ENCODE peak calls at places on chromosomes 1 and 21, in eight cellular contexts. V is tibial artery, T is tibial nerve, U is HepG2, H is choroid plexus epithelial cell, L is kidney, X is heart left ventricle, D is right lobe of liver. Z is an unnamed sample.

GRCh38 chr1:211606914-211607751 is 28.2 kb upstream of the SLC30A1 start:
- DNase-seq in V (no peak), U (no peak), D (no peak), L (no peak), X (peak), T (no peak), H (peak), Z (no peak)

GRCh38 chr21:31136891-31137290 is 98.6 kb upstream of the KRTAP19-8 start:
- DNase-seq in H (peak), U (no peak), X (no peak), T (no peak), V (no peak), L (no peak), D (no peak), Z (no peak)

GRCh38 chr1:223201967-223202366 is 58.9 kb upstream of the TLR5 start:
- DNase-seq in L (peak), U (no peak), X (no peak), D (no peak), H (no peak), T (no peak), V (no peak), Z (no peak)

GRCh38 chr1:166307261-166308188 is 140.7 kb upstream of the FAM78B start:
- DNase-seq in L (no peak), D (no peak), H (no peak), X (peak), T (no peak), V (no peak), U (no peak), Z (no peak)

GRCh38 chr1:115179397-115179835 is 90.1 kb upstream of the TSPAN2 start:
- DNase-seq in V (no peak), U (peak), L (no peak), T (no peak), D (no peak), H (peak), X (peak), Z (no peak)

GRCh38 chr1:32138965-32139364 is 31.1 kb downstream of the KPNA6 start:
- DNase-seq in U (peak), L (no peak), V (no peak), D (no peak), T (no peak), H (peak), X (no peak), Z (no peak)

GRCh38 chr1:103108525-103109150 is 316 bp upstream of the COL11A1 start:
- DNase-seq in H (peak), L (peak), V (no peak), X (no peak), U (no peak), T (no peak), D (no peak), Z (peak)

GRCh38 chr1:185144233-185144632 is 12.5 kb downstream of the TRMT1L start:
- DNase-seq in V (no peak), T (no peak), U (no peak), D (no peak), H (peak), X (no peak), L (no peak), Z (no peak)

GRCh38 chr1:76866566-76866965 is 714 bp upstream of the ST6GALNAC5 start:
- DNase-seq in V (no peak), U (no peak), T (no peak), H (peak), D (no peak), L (no peak), X (no peak), Z (no peak)

GRCh38 chr1:203374023-203374422 is 23.1 kb upstream of the FMOD start:
- DNase-seq in U (no peak), X (no peak), L (no peak), T (no peak), H (no peak), V (no peak), D (no peak), Z (no peak)

GRCh38 chr1:22978299-22978698 is 5.6 kb upstream of the LACTBL1 start:
- DNase-seq in U (no peak), T (no peak), D (no peak), L (no peak), X (no peak), V (no peak), H (peak), Z (no peak)

GRCh38 chr1:47646676-47647075 is 208.8 kb downstream of the FOXD2 start:
- DNase-seq in U (no peak), X (no peak), V (no peak), T (no peak), H (no peak), L (no peak), D (no peak), Z (no peak)

GRCh38 chr1:38589036-38589435 is 270.5 kb downstream of the RRAGC start:
- DNase-seq in T (no peak), H (peak), V (no peak), L (no peak), U (no peak), X (peak), D (no peak), Z (no peak)

GRCh38 chr1:202589190-202589680 is 121.0 kb downstream of the SYT2 start:
- DNase-seq in H (peak), V (peak), L (peak), U (peak), T (peak), D (no peak), X (peak), Z (no peak)

GRCh38 chr1:87127581-87127980 is 201.1 kb upstream of the LMO4 start:
- DNase-seq in U (no peak), L (no peak), H (no peak), X (no peak), V (no peak), D (no peak), T (no peak), Z (no peak)

GRCh38 chr1:50735443-50735842 is 224.6 kb downstream of the FAF1 start:
- DNase-seq in V (no peak), U (no peak), L (no peak), H (peak), D (no peak), X (no peak), T (no peak), Z (no peak)

GRCh38 chr1:117590273-117590925 is 15.4 kb upstream of the TENT5C start:
- DNase-seq in H (no peak), X (no peak), U (no peak), T (no peak), D (no peak), V (no peak), L (no peak), Z (no peak)

GRCh38 chr1:23551849-23552248 is 7.5 kb downstream of the ID3 start:
- DNase-seq in D (no peak), U (no peak), H (no peak), T (no peak), X (no peak), L (no peak), V (no peak), Z (no peak)

GRCh38 chr1:61152706-61153105 is 70.3 kb downstream of the NFIA start:
- DNase-seq in T (no peak), L (no peak), H (no peak), V (no peak), U (peak), X (no peak), D (no peak), Z (no peak)
- TF ChIP-seq CTCF in T (no peak), L (no peak), H (peak), V (no peak), U (no peak), X (no peak), D (no peak), Z (no peak)

GRCh38 chr1:24727490-24728214 is 17.6 kb upstream of the CLIC4 start:
- DNase-seq in X (peak), H (peak), U (no peak), L (peak), V (peak), D (peak), T (no peak), Z (no peak)
- TF ChIP-seq CTCF in X (no peak), H (no peak), U (no peak), L (no peak), V (no peak), D (no peak), T (no peak), Z (no peak)

GRCh38 chr1:230592848-230593247 is 49.4 kb upstream of the COG2 start:
- DNase-seq in X (no peak), T (no peak), D (no peak), U (no peak), L (no peak), H (no peak), V (no peak), Z (no peak)
- TF ChIP-seq CTCF in X (no peak), T (no peak), D (no peak), U (no peak), L (no peak), H (no peak), V (no peak), Z (no peak)

DNA sequence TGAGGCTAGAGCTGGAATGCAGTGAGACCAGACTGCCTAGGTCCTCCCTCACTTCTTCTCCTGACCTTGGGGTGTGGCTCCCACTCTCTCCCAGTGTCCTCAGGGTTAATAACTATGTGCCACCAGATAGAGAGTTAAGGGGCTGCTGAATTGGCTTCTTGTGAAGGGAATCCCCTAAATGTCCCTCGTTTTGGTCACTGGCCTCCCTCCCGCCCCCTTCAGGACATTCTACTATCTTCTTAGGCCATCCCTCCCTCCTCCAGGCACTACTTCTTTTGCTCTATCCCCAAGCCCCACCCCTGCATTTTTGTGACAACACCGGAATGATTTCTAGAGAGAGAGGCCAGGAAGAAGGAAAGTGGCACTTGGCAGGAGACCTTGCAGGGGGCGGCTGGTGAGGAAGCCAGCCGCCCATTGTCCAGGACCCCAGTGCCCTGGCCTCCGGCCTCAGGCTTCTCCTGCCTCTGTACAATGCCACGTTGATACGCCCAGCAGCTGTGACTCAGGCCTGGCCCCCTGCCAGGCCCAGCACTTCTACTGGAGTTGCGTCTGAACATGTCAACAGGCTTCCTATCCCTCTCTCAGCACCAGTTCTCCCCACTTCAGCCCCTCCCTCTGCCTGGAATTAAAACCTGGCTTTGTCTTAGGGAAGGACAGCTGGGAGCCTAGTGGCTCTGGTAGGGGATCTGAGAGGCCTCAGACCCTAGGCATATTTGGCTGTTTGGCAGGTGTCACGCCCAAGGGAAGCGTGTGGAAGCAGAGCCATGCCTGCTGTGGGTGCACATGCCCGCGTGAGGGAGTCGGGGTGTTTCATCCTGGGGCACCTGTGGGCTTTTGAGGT is 9.1 kb downstream of the LMNA start:
- DNase-seq in X (peak), L (peak), H (peak), U (peak), T (peak), D (peak), V (peak), Z (no peak)
- TF ChIP-seq CTCF in X (peak), L (no peak), H (peak), U (peak), T (no peak), D (no peak), V (peak), Z (peak)

DNA sequence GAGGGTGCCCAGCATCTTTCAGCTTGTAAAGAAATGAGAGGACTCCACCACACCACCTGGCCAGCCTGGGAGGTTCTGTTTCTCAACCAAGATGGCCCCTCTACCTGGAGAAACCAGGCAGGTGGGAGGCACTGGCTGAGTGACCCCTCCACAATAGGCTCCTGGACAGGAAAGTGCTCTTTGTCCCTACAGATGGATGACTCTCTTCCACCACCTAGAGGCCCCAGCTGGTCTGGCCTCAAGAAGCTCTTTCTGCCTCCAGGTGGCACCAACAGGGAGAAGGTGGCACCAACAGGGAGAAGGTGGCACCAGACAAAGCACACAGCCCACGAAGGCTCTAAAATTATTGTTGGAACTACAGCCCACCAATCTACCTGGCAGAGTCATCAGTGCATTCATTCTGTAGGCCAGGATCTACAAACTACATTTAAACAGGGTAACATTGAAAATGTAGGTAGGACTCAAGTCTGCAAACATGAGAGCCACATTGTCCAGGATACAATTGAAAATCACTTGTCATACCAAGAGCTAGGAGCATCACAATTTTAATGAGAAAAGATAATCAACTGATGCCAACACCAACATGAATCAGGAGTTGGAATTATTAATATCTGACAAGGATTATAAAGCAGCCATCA is 14.4 kb downstream of the TMPRSS3 start:
- DNase-seq in H (peak), D (peak), V (no peak), L (peak), U (peak), X (no peak), T (no peak), Z (peak)
- TF ChIP-seq CTCF in H (peak), D (peak), V (no peak), L (peak), U (peak), X (no peak), T (peak), Z (peak)

DNA sequence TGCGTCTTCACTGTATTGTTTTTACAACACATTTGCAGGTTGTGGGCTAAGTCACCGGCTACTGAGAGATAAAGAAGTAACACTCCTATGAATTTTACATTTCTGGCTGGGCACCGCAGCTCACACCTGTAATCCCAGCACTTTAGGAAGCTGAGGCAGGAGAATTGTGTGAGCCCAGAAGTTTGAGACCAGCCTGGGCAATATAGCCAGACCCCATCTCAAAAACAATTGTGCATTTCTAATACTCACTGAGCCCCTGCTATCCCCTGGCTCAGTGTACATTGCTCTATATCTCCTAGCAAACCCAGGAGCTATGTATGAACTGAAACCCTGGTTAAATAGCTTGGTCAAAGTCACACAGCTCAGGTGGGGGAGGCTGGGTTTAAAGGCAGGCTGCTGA is 108.7 kb downstream of the ZNF281 start:
- DNase-seq in U (no peak), V (no peak), T (no peak), H (no peak), X (no peak), D (no peak), L (no peak), Z (no peak)
- TF ChIP-seq CTCF in U (no peak), V (no peak), T (no peak), H (no peak), X (no peak), D (no peak), L (no peak), Z (no peak)

GRCh38 chr1:111203681-111204210 is 3.3 kb upstream of the DENND2D start:
- DNase-seq in T (peak), H (peak), D (peak), L (peak), U (no peak), V (peak), X (peak), Z (no peak)

GRCh38 chr1:111201275-111202090 is 1.0 kb upstream of the DENND2D start:
- DNase-seq in V (no peak), T (no peak), U (no peak), H (no peak), X (no peak), D (peak), L (no peak), Z (no peak)

GRCh38 chr1:111202366-111202706 is 1.9 kb upstream of the DENND2D start:
- DNase-seq in T (no peak), L (no peak), X (no peak), H (no peak), U (no peak), D (no peak), V (no peak), Z (no peak)

GRCh38 chr1:111204211-111204883 is 3.9 kb upstream of the DENND2D start:
- DNase-seq in H (no peak), V (peak), T (no peak), D (peak), U (no peak), L (peak), X (no peak), Z (no peak)

DNA sequence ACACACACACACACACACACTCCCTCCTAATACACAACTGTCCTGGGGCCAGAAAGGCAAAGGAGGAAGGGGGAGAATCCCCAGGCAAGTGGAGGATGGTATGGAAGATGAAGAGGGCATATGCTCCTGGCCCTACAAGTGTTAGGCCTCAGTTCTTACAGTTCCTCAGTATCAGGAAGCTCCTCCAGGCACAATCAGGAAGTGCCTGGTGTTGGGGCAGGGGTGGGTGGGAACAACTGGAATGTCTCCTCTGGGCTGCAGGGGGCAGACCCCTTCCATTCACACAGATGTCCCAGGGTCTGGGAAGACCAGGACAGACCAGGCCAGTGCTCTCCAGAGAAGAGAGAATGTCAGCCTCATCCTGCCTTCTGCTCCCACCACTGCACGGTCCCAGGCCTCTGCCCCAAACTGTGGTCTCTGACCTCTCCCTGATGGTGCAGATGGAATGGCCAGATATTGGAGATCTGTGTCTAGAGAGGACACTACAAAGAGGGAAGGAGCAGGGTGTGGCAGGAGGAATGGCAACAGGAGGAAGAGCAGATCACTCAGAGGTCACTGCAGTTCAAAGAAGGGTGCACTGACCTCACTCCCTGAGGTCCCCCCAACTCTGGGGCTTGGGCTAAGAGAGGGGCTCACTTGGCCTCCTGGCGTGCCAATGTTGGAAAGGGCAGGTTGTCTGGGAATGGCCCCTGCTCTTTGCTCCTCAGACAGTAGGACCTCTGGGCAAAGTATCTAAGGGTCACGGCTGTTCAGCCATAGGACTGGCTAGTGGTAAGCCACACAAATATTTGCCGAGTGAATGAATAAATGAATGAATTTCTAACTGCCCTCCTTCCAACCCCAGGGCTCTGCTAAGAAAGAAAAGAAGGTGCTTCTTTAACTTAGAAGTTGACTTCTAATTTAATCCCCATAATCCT is 2.5 kb upstream of the DENND2D start:
- DNase-seq in H (no peak), U (peak), X (no peak), V (no peak), T (no peak), D (no peak), L (no peak), Z (no peak)
- TF ChIP-seq CTCF in H (no peak), U (peak), X (no peak), V (no peak), T (no peak), D (no peak), L (no peak), Z (no peak)

DNA sequence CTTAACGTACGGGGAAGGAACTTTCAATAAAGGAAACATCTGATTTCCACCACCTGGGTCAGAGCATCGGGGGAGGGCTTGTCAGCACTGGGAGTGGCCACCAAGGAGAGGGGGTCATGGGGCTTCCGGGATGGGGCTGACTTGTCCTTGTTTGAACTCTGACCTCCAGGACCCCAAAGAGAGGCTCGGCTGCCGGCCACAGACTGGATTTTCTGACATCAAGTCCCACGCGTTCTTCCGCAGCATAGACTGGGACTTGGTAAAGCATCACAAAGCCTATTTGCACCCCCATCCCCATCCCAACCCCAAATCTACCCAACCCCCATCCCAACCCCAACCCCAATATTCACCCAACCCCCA is 19.5 kb downstream of the FAAP20 start:
- DNase-seq in U (no peak), D (no peak), H (no peak), X (no peak), L (no peak), V (no peak), T (no peak), Z (no peak)
- TF ChIP-seq CTCF in U (no peak), D (no peak), H (no peak), X (no peak), L (no peak), V (no peak), T (no peak), Z (no peak)

GRCh38 chr1:228487336-228488106 is at the start of gene RNF187:
- DNase-seq in U (no peak), D (peak), X (peak), L (peak), T (peak), V (peak), H (peak), Z (peak)
- TF ChIP-seq CTCF in U (no peak), D (no peak), X (no peak), L (no peak), T (no peak), V (no peak), H (no peak), Z (peak)

DNA sequence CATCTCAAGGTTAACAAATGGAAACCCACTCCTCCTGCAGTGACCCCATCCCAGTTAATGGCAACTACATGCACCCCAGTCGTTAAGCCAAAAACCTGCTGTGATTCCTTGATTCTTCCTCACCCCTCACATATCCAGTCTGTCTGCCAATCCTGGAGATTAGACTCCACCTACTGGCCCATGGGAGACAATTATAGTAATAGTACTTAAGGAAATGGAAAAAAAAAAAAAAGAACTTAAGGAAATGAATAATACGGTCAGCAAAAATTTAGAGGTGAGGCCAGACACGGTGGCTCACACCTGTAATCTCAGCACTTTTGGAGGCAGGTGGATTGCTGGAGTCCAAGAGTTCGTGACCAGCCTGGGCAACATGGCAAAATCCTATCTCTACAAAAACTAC is 7.0 kb downstream of the NOL9 start:
- DNase-seq in X (no peak), H (peak), V (no peak), T (no peak), U (no peak), L (no peak), D (no peak), Z (no peak)
- TF ChIP-seq CTCF in X (no peak), H (peak), V (no peak), T (no peak), U (no peak), L (no peak), D (no peak), Z (peak)

Z was measured in chondrocyte.